ENCODE peak calls at places on chromosomes 1 and 21, in six cellular contexts. G, O, X, I, B and Q are unnamed samples.

GRCh38 chr1:27970401-27970800 is 10.6 kb downstream of the XKR8 start:
- DNase-seq in B (peak), X (peak), G (no peak), I (peak), O (no peak), Q (no peak)

GRCh38 chr1:169107673-169108160 is 1.2 kb downstream of the ATP1B1 start:
- DNase-seq in B (peak), G (no peak), O (no peak), X (peak), I (peak), Q (no peak)

GRCh38 chr1:169509354-169509753 is 23.6 kb upstream of the SLC19A2 start:
- DNase-seq in O (no peak), I (no peak), B (no peak), G (no peak), X (no peak), Q (no peak)

GRCh38 chr1:176384841-176385240 is 78.1 kb upstream of the PAPPA2 start:
- DNase-seq in B (no peak), G (no peak), I (no peak), O (no peak), X (no peak), Q (no peak)

GRCh38 chr1:33379631-33380354 is 51.1 kb downstream of the PHC2 start:
- DNase-seq in X (no peak), B (no peak), O (no peak), G (no peak), I (no peak), Q (no peak)

GRCh38 chr1:21217812-21218596 is 41.3 kb upstream of the EIF4G3 start:
- DNase-seq in G (no peak), I (peak), X (peak), B (peak), O (peak), Q (peak)

GRCh38 chr21:37636152-37636860 is 269.7 kb downstream of the DYRK1A start:
- DNase-seq in B (peak), I (peak), X (peak), G (no peak), O (no peak), Q (no peak)

GRCh38 chr1:170318736-170319135 is 173.0 kb downstream of the NTMT2 start:
- DNase-seq in B (no peak), X (no peak), I (no peak), O (no peak), G (no peak), Q (no peak)

GRCh38 chr21:39934895-39935294 is 67.7 kb downstream of the PCP4 start:
- DNase-seq in O (no peak), X (no peak), G (no peak), I (no peak), B (no peak), Q (no peak)

GRCh38 chr1:18139198-18139981 is 31.8 kb downstream of the IGSF21 start:
- DNase-seq in O (no peak), G (no peak), B (no peak), X (no peak), I (no peak), Q (no peak)

GRCh38 chr1:86502721-86503430 is 34.1 kb downstream of the CLCA1 start:
- DNase-seq in X (peak), G (peak), B (no peak), I (no peak), O (no peak), Q (no peak)

GRCh38 chr1:69697343-69697742 is 129.6 kb downstream of the LRRC7 start:
- DNase-seq in I (no peak), B (no peak), O (no peak), X (no peak), G (no peak), Q (no peak)

GRCh38 chr1:74729741-74730478 is 2.9 kb downstream of the CRYZ start:
- DNase-seq in G (no peak), B (peak), X (peak), I (peak), O (no peak), Q (no peak)

GRCh38 chr1:204702552-204703270 is 17.2 kb upstream of the LRRN2 start:
- DNase-seq in B (no peak), O (no peak), I (no peak), G (no peak), X (no peak), Q (no peak)

GRCh38 chr1:223316082-223316481 is 47.9 kb downstream of the SUSD4 start:
- DNase-seq in G (no peak), O (no peak), X (no peak), I (no peak), B (no peak), Q (no peak)

GRCh38 chr1:1230656-1231399 is 973 bp downstream of the SDF4 start:
- DNase-seq in B (peak), X (peak), I (peak), G (peak), O (no peak), Q (no peak)

GRCh38 chr1:111369177-111369576 is 58.4 kb downstream of the OVGP1 start:
- DNase-seq in X (peak), O (no peak), G (no peak), I (no peak), B (no peak), Q (no peak)

DNA sequence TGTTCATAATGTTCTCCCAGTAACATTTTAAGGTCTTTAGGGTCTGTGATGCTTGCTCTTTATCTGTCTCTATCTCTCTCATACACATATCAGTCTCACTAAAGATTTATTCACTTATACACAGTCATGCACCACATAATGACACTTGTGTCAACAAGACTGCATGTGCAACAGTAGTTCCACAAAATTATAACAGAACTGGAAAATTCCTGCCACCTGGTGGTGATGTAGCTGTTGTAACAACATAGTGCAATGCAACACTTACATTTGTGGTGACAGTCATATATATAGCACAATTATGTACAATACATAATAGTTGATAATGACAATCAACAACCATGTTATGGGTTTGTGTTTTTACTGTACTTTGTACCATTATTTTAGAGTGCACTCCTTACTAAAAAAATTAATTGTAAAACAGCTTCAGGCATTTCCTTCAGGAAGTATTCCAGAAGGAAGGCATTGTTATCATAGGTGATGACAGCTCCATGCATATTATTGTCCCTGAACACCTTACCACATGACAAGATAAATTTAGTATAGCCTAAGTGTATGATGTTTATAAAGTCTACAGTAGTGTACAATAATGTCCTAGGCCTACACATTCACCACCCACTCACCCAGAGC is 8.1 kb downstream of the TDRD5 start:
- DNase-seq in O (no peak), G (peak), B (peak), I (peak), X (peak), Q (peak)
- TF ChIP-seq CTCF in O (peak), G (no peak), B (peak), I (peak), X (peak), Q (no peak)

GRCh38 chr21:14771587-14771986 is 225.5 kb upstream of the SAMSN1 start:
- DNase-seq in O (no peak), B (no peak), X (no peak), I (no peak), G (no peak), Q (no peak)

GRCh38 chr21:14768042-14768441 is 221.9 kb upstream of the SAMSN1 start:
- DNase-seq in G (no peak), I (no peak), B (no peak), X (peak), O (no peak), Q (no peak)

DNA sequence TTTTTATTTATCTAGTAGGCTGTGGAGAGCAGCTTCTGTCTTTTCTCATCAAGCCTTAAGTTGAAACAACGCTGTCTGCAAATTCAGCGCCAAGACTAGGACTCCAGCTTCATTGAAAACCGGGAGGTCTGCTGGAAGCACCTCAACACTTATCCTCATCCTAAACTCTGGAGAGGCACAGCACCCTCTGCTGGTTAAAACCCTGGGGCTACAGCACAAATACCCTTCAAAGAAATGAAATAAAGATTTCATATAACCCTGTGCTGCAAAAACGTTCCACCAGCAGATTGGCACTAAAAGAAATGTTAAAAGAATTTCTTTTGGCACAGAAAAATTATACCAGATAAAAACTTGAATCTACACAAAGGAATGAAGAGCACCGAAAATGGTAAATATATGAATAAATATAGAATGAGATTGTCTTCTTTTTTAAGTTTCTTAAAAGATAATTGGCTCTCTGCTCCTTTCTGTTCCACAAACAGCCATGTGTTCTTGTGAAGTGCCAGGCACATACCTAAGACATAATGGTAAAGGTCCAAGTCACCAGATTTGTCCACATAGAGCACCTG is 227.7 kb upstream of the SAMSN1 start:
- DNase-seq in X (peak), O (peak), G (peak), B (peak), I (no peak), Q (peak)
- TF ChIP-seq CTCF in X (peak), O (peak), G (peak), B (peak), I (peak), Q (peak)

DNA sequence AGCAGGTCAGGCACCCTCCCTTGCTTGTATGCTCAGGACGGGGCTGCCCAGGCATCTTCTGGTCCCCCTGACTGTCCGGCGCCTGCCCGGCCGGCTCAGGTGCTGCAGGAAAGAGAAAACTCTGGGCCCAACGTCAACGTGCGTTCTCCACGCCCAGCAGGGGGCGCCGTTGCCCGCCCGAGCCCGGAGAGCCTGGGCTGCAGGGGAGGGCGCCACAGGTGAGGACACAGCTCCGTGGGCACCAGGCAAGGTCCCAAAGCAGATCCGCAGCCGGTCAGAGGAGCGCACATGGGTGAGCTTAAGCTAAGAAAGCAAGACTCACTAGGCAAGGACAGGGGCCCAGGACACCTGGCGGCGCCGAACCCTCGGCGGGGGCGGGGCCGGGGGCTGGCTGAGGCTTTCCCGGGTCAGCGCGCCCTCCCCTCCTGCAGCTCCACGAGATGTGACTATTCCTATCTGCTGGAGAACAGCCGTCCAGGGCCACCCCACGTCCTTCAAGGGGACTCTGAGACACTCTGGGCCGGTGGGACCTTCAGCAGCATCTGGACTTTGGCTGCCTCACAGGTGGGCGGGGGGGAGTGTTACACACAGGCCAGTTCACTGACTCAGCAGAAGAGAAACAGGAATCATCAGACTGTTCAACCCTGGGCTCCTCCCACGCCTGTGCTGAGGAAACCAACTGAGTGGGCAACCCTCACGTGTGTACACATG is 29.3 kb downstream of the KRTAP10-1 start:
- DNase-seq in B (peak), O (peak), I (no peak), X (peak), G (peak), Q (peak)
- TF ChIP-seq CTCF in B (peak), O (peak), I (peak), X (peak), G (peak), Q (peak)

DNA sequence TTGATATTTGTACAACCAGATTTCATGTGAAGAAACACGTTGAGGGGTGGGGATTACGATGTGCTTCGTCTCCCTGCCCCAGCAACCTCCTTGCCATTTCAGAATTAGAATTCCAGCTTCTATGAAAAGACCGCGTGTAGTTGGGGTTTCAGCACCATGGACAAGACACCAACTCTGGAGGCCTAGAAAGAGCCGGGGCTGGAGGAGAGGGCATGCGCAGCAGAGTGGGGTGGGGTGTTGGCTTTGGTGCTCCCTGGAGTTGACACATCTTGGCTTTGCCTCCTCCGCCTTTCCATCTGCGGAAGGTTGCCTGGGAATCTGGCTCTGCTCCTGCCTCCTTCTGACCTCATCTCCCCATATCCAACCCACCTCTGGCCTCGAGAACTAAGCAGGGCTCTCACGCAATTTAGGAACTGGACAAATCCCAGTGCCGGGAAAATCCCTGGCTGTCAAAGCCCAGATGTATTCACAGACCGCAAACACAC is 11.8 kb downstream of the HTR6 start:
- DNase-seq in B (peak), G (peak), I (peak), O (no peak), X (peak), Q (peak)
- TF ChIP-seq CTCF in B (no peak), G (no peak), I (no peak), O (no peak), X (no peak), Q (no peak)